ENCODE peak calls at places on chromosome 16, in nine cellular contexts. U, X, Q, I, T, G, C, F and A are unnamed samples.
A peak's percentile ranks its signal among the peaks of the same experiment; 100 is the strongest.

GRCh38 chr16:16991711-16992110 is 479.0 kb downstream of the XYLT1 start:
- DNase-seq in U (no peak), X (no peak), Q (no peak), I (no peak), T (no peak), G (no peak), C (no peak), F (no peak), A (no peak)

GRCh38 chr16:23514381-23515152 is 4.3 kb upstream of the GGA2 start:
- DNase-seq in U (no peak), X (peak; percentile 79), Q (peak; percentile 58), I (no peak), T (no peak), G (no peak), C (no peak), F (no peak), A (no peak)

GRCh38 chr16:63890072-63890471 is 1231.8 kb downstream of the CDH11 start:
- DNase-seq in U (peak; percentile 58), X (no peak), Q (no peak), I (peak; percentile 33), T (peak; percentile 30), G (peak; percentile 8), C (no peak), F (no peak), A (no peak)

GRCh38 chr16:30185141-30185682 is 1.8 kb downstream of the CORO1A start:
- DNase-seq in U (no peak), X (no peak), Q (peak; percentile 18), I (no peak), T (no peak), G (no peak), C (peak; percentile 90), F (peak; percentile 58), A (no peak)

GRCh38 chr16:88381820-88382451 is 823 bp upstream of the ZNF469 start:
- DNase-seq in U (no peak), X (no peak), Q (peak; percentile 6), I (no peak), T (no peak), G (no peak), C (peak; percentile 56), F (peak; percentile 39), A (no peak)

GRCh38 chr16:25030420-25031131 is 15.4 kb upstream of the ARHGAP17 start:
- DNase-seq in U (no peak), X (no peak), Q (no peak), I (no peak), T (no peak), G (no peak), C (no peak), F (no peak), A (no peak)

GRCh38 chr16:12462690-12463646 is 340.7 kb downstream of the CPPED1 start:
- DNase-seq in U (no peak), X (no peak), Q (no peak), I (no peak), T (peak; percentile 50), G (no peak), C (no peak), F (no peak), A (no peak)

GRCh38 chr16:66226762-66227161 is 139.7 kb upstream of the CDH5 start:
- DNase-seq in U (no peak), X (no peak), Q (no peak), I (no peak), T (no peak), G (no peak), C (no peak), F (peak; percentile 59), A (no peak)

GRCh38 chr16:13733561-13733960 is 186.4 kb upstream of the ERCC4 start:
- DNase-seq in U (no peak), X (no peak), Q (no peak), I (no peak), T (no peak), G (no peak), C (no peak), F (no peak), A (no peak)

GRCh38 chr16:12546918-12547607 is 256.6 kb downstream of the CPPED1 start:
- DNase-seq in U (no peak), X (no peak), Q (no peak), I (no peak), T (peak; percentile 13), G (no peak), C (no peak), F (no peak), A (no peak)

GRCh38 chr16:80047796-80048649 is 447.5 kb upstream of the MAF start:
- DNase-seq in U (peak; percentile 47), X (no peak), Q (no peak), I (no peak), T (no peak), G (no peak), C (no peak), F (no peak), A (no peak)
- H3K27me3 ChIP-seq in U (no peaks in the 10 kb centered on the region), X (no peaks in the 10 kb centered on the region), Q (no peaks in the 10 kb centered on the region), I (peaks cover 4% of the 10 kb centered on the region), T (peaks cover 59% of the 10 kb centered on the region), G (no peaks in the 10 kb centered on the region), C (no peaks in the 10 kb centered on the region), F (no peaks in the 10 kb centered on the region), A (no peaks in the 10 kb centered on the region)

GRCh38 chr16:1142911-1143310 is 10.0 kb upstream of the CACNA1H start:
- DNase-seq in U (no peak), X (no peak), Q (no peak), I (no peak), T (no peak), G (no peak), C (no peak), F (no peak), A (no peak)
- H3K27me3 ChIP-seq in U (no peaks in the 10 kb centered on the region), X (no peaks in the 10 kb centered on the region), Q (no peaks in the 10 kb centered on the region), I (no peaks in the 10 kb centered on the region), T (peaks cover 12% of the 10 kb centered on the region), G (no peaks in the 10 kb centered on the region), C (peaks cover 29% of the 10 kb centered on the region), F (no peaks in the 10 kb centered on the region), A (peaks cover 4% of the 10 kb centered on the region)

GRCh38 chr16:51107742-51108141 is 43.3 kb downstream of the SALL1 start:
- DNase-seq in U (no peak), X (no peak), Q (no peak), I (no peak), T (no peak), G (no peak), C (no peak), F (no peak), A (no peak)
- H3K27me3 ChIP-seq in U (peaks cover 9% of the 10 kb centered on the region), X (peaks cover 5% of the 10 kb centered on the region), Q (no peaks in the 10 kb centered on the region), I (no peaks in the 10 kb centered on the region), T (peaks cover 12% of the 10 kb centered on the region), G (no peaks in the 10 kb centered on the region), C (peaks cover 2% of the 10 kb centered on the region), F (no peaks in the 10 kb centered on the region), A (no peaks in the 10 kb centered on the region)

GRCh38 chr16:167117-167462 is 1.3 kb downstream of the HBM start:
- DNase-seq in U (no peak), X (no peak), Q (no peak), I (no peak), T (no peak), G (no peak), C (no peak), F (no peak), A (no peak)

GRCh38 chr16:165539-166374 is at the start of gene HBM:
- DNase-seq in U (no peak), X (no peak), Q (no peak), I (no peak), T (no peak), G (no peak), C (no peak), F (no peak), A (no peak)

GRCh38 chr16:166375-167116 is 768 bp downstream of the HBM start:
- DNase-seq in U (no peak), X (peak; percentile 24), Q (no peak), I (no peak), T (no peak), G (no peak), C (no peak), F (no peak), A (no peak)

GRCh38 chr16:162271-162991 is 3.3 kb upstream of the HBM start:
- DNase-seq in U (no peak), X (no peak), Q (no peak), I (no peak), T (no peak), G (no peak), C (no peak), F (no peak), A (no peak)

DNA sequence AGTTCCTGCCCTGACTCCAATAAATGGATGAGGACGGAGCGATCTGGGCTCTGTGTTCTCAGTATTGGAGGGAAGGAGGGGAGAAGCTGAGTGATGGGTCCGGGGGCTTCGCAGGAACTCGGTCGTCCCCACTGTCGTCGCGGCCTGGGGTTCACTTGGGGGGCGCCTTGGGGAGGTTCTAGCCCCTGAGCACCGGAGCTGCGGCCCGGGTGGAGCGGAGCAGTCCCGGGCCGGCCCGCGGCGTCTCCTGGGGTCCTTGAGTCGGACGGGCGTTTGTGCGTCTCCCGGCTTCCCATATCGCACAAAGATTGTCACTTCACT is 600 bp upstream of the HBM start:
- DNase-seq in U (no peak), X (no peak), Q (no peak), I (no peak), T (no peak), G (no peak), C (no peak), F (no peak), A (no peak)
- H3K27me3 ChIP-seq in U (peaks cover 63% of the 10 kb centered on the region), X (peaks cover 29% of the 10 kb centered on the region), Q (peaks cover 35% of the 10 kb centered on the region), I (peaks cover 20% of the 10 kb centered on the region), T (peaks cover 37% of the 10 kb centered on the region), G (no peaks in the 10 kb centered on the region), C (peaks cover 50% of the 10 kb centered on the region), F (no peaks in the 10 kb centered on the region), A (peaks cover 27% of the 10 kb centered on the region)

DNA sequence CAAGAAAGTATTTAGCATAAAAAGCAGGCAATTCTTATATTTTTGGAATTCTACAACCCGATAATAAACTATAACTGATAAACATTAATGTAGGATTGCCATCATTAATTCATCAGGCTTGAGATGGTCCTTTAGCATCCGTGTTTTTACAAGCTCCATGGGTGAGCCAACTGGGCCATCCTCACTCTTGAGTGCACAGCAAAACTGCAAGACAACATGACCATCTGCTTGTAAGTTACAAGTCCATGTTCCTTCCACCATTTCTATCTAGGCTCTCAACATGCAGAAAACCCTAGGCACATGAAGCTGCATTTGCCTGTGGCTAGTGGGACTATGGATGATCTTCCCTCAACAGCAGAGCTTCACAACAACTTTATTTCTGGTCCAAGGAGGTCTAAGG is 40.1 kb downstream of the ADAMTS18 start:
- DNase-seq in U (no peak), X (no peak), Q (no peak), I (no peak), T (no peak), G (no peak), C (no peak), F (no peak), A (no peak)
- H3K27me3 ChIP-seq in U (no peaks in the 10 kb centered on the region), X (no peaks in the 10 kb centered on the region), Q (no peaks in the 10 kb centered on the region), I (peaks cover 9% of the 10 kb centered on the region), T (peaks cover 14% of the 10 kb centered on the region), G (no peaks in the 10 kb centered on the region), C (no peaks in the 10 kb centered on the region), F (no peaks in the 10 kb centered on the region), A (no peaks in the 10 kb centered on the region)

GRCh38 chr16:86283944-86284343 is 226.4 kb upstream of the FOXF1 start:
- DNase-seq in U (no peak), X (no peak), Q (no peak), I (no peak), T (no peak), G (no peak), C (no peak), F (no peak), A (no peak)
- H3K27me3 ChIP-seq in U (peaks cover 38% of the 10 kb centered on the region), X (no peaks in the 10 kb centered on the region), Q (peaks cover 77% of the 10 kb centered on the region), I (peaks cover 60% of the 10 kb centered on the region), T (peaks cover 80% of the 10 kb centered on the region), G (no peaks in the 10 kb centered on the region), C (peaks cover 38% of the 10 kb centered on the region), F (no peaks in the 10 kb centered on the region), A (peaks cover 19% of the 10 kb centered on the region)